ENCODE peak calls at places on chromosomes 13 and 19, in four cellular contexts. V is tibial nerve, D is IMR-90, Q is cardiac fibroblast. E is an unnamed sample.

GRCh38 chr19:44846455-44847143 is 502 bp downstream of the NECTIN2 start:
- DNase-seq in V (no peak), Q (peak; percentile 23), D (no peak), E (peak; percentile 19)

GRCh38 chr13:111967572-111968201 is 99.3 kb upstream of the SOX1 start:
- DNase-seq in Q (no peak), V (no peak), D (no peak), E (no peak)

GRCh38 chr19:45137179-45137761 is 23.5 kb downstream of the NKPD1 start:
- DNase-seq in V (no peak), D (no peak), Q (no peak), E (peak; percentile 31)

GRCh38 chr13:77502104-77502720 is 33.3 kb upstream of the SCEL start:
- DNase-seq in V (no peak), D (no peak), Q (no peak), E (no peak)

GRCh38 chr19:31249217-31249616 is 100.0 kb downstream of the TSHZ3 start:
- DNase-seq in V (no peak), Q (no peak), D (no peak), E (no peak)

GRCh38 chr13:35621989-35622388 is 145.5 kb upstream of the MAB21L1 start:
- DNase-seq in D (peak; percentile 2), V (no peak), Q (peak; percentile 71), E (no peak)

GRCh38 chr19:35261356-35262100 is 7.2 kb upstream of the USF2 start:
- DNase-seq in Q (no peak), D (no peak), V (peak; percentile 8), E (no peak)

GRCh38 chr19:30450101-30450500 is 77.9 kb downstream of the ZNF536 start:
- DNase-seq in V (no peak), D (no peak), Q (no peak), E (peak; percentile 6)

GRCh38 chr13:24540236-24541126 is 27.9 kb upstream of the PARP4 start:
- DNase-seq in D (no peak), V (no peak), Q (no peak), E (no peak)

GRCh38 chr13:99741979-99742378 is 229.6 kb downstream of the ZIC5 start:
- DNase-seq in D (no peak), Q (no peak), V (no peak), E (no peak)

DNA sequence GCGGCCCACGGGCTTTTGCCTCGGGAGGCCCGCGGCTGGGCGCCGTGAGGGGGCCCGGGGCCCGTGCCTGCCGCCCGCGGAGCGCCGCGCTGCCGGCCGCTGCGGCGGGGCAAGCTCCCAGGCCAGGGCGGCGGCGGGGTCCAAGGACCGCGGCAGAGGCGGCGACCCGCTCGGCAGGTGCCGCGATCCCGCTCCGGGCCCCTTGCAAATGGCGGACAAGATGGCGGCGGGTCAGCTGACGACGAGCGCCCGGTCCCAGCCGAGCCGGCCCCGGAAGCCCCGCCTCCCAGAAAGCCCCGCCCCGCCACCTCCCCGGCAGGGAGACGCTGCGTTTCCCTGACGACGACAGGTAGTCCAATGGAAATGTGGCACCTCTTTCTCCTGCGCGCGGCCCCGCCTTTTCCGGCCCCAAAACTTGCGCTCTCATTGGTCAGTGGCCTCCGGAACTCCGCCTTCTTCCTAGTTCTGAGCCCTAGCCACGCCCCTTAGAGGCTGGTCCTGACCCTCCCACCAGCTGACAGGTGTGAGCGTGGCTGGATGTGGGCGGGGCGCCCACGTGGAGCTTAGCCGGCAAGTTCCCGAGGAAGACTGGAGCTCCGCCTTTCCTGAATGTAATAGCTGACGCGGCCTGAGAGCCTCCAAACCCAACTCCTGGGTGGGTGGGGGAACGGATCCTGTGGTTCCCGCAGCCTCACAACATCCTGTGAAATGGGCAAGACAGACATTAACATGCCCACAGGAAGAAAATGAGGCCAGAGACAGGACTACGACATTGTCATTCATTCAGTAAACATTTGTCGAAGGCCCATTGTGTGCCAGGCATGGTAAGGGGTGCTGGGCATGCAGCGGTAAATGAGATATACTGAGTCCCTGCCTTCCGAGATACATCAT is at the start of gene AP3D1:
- DNase-seq in V (peak; percentile 99), Q (peak; percentile 100), D (peak; percentile 100), E (peak; percentile 100)
- TF ChIP-seq CTCF in V (no peak), Q (no peak), D (no peak), E (no peak)

GRCh38 chr13:102402292-102402691 is 444 bp upstream of the FGF14 start:
- DNase-seq in V (no peak), D (peak; percentile 39), Q (no peak), E (peak; percentile 42)
- H3K4me3 ChIP-seq in V (peak overlapping the region; percentile 14), D (no peak overlapping the region), Q (no peak overlapping the region), E (peak overlapping the region; percentile 46)

DNA sequence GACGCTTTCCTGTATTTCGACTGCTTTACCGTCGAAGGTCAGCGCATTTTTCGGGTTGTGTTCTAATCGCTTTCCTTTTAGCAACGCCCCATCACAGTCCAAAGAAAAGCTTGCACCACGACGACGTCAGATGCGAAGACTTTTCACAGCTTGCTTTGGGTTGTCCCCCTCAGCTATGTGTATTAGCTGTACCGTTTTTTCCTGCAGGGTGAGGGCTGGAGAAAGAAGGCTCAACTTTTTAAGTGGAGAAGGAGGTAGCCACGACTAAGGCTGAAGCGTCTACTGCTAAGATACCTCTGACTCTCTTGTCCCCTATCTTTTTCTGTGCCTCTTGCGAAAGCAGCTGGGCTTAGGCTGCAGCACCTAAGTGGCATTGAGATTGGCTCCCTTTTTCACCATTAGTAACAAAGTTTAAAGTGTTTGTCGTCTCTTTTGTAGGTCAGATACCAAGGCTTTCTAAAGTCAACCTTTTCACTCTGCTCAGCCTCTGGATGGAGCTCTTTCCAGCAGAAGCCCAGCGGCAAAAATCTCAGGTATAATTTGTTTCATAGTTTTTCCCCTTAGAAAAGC is 793 bp downstream of the CDADC1 start:
- DNase-seq in V (no peak), Q (peak; percentile 37), D (peak; percentile 29), E (peak; percentile 25)
- TF ChIP-seq CTCF in V (peak; percentile 8), Q (no peak), D (peak; percentile 19), E (peak; percentile 35)

GRCh38 chr19:14775855-14776254 is 2.5 kb downstream of the ADGRE2 start:
- DNase-seq in D (no peak), V (no peak), Q (no peak), E (no peak)
- H3K4me3 ChIP-seq in D (no peak overlapping the region), V (no peak overlapping the region), Q (peak overlapping the region; percentile 53), E (no peak overlapping the region)

DNA sequence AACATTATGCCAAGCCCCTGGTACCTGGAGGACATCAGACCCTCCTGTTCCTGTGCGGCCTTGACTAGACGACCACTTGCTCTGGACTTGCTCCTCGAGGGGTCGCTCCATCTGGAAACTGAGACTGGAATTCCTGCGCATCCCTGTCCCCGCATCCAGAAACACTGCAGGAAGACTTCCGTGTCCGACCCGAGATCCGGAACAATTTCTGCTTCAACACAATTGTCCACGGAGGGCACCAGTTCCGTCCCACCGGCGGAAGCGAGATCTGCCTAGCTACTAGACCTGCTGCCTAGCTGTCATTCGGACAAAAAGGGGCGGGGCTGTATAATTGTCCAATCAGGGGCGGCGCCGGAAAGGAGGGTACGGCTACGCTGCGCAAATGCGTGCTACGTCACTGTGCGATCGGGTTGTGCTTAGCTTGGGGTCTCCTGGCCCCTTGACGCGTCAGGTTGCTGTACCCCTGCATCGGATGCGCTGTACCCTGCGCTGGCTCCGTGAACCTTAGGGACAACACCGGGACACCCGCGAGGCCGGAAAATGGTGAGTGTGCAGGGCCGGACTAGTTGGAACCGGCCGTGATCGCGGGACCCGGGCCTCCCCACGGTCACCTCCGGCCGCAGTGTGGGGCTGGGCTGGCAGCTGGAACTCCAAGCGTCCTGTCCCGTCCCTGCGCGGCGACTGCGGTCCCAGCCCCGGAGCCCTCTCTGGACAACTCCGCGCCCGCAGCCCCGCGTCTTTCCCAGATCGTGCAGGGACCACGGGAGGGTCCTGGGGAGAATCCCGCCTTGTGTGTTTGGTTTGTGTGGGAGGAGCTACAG is at the start of the genes ZNF490 and ZNF791:
- DNase-seq in D (peak; percentile 97), Q (peak; percentile 98), V (peak; percentile 99), E (peak; percentile 98)
- TF ChIP-seq CTCF in D (peak; percentile 18), Q (no peak), V (no peak), E (no peak)

DNA sequence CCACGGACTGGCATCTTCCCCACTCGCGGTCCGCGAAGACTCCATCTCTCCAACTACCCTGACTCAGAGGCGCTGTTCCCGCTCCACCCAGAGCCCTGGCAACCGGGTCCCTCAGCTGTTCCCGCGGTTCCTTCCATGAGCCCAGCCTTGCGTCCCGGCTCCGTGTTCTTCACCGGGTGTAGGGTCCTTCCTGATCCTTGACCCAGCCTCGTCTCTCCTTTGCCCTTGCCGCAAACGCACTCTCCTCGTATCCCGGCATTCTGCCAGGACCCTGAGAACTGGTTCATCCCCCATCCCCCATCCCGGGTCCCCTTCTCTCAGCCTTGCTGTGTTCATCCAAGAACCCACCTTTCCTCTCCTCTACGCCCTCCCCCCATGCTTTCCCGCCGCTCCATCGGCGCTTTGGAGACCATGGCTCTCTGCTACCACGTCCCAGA is 705 bp downstream of the ICAM5 start:
- DNase-seq in V (no peak), D (peak; percentile 7), Q (no peak), E (no peak)
- H3K4me3 ChIP-seq in V (no peak overlapping the region), D (peak overlapping the region; percentile 77), Q (peak overlapping the region; percentile 47), E (no peak overlapping the region)

DNA sequence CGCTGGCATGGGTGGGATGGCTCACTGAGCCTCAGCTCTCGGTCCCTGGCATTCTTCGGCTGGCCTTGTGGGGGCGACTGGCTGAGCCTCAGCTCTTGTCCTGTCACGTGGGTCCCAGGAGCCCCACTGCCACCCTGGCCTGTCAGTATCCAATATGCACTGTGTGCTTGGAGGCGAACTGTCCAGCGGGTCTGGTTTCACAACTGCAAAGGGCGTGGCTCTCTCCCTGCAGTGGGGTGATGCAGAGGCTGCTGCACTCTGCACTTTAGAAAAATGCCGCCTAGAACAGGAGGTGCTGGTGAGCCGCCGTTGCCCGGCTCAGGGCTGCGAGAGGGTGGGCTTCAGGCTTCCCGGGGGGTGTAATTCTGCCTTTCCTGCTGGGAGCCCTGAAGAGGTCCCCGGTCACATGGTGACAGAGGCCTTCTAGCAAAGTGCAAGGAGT is 17.0 kb upstream of the TMEM255B start:
- DNase-seq in Q (peak; percentile 36), D (peak; percentile 50), V (no peak), E (no peak)
- TF ChIP-seq CTCF in Q (peak; percentile 24), D (peak; percentile 16), V (no peak), E (peak; percentile 39)

DNA sequence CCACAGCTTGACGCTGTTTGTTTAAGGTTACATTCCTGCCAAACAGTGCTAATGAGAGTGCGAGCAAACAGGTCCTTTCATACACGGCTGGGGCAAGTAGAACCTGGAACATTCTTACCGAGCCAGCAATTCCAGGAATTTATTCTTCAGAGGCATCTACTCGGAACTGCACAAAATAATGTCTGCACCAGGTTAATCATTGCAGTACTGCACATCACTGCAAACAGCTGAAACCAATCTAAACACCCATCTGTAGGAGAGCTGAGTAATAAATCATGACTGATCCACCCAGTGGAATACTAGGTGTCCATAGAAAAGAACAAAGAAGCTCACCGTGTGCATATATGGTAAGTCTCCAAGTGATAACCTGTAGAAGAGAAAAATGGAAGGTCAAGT is 1.2 kb upstream of the ZNF579 start:
- DNase-seq in D (no peak), V (no peak), Q (no peak), E (no peak)
- H3K4me3 ChIP-seq in D (no peak overlapping the region), V (no peak overlapping the region), Q (no peak overlapping the region), E (no peak overlapping the region)

GRCh38 chr13:21673592-21674270 is 2.9 kb downstream of the FGF9 start:
- DNase-seq in Q (peak; percentile 35), D (peak; percentile 36), V (no peak), E (no peak)
- TF ChIP-seq CTCF in Q (no peak), D (no peak), V (peak; percentile 8), E (no peak)

E was measured in astrocyte of the spinal cord.